ENCODE peak calls at places on chromosomes 2 and 18, in ten cellular contexts. I is thyroid gland, O is GM23338, D is keratinocyte, P is astrocyte, N is GM12878, K is sigmoid colon, B is stomach, Y is heart right ventricle, F is tibial artery. W is an unnamed sample. For H3K4me1, the result is how much of the 10 kb centered on the place peaks cover.

GRCh38 chr18:36544036-36544725 is 246.7 kb downstream of the FHOD3 start:
- DNase-seq in P (peak), K (no peak), B (no peak), N (no peak), F (peak), I (peak), D (peak), Y (peak), O (no peak), W (peak)

GRCh38 chr2:47675196-47675825 is 107.6 kb upstream of the MSH6 start:
- DNase-seq in N (no peak), Y (no peak), D (no peak), F (no peak), K (no peak), P (no peak), B (no peak), O (no peak), I (no peak), W (no peak)

GRCh38 chr2:192828175-192828574 is 633.4 kb upstream of the TMEFF2 start:
- DNase-seq in B (no peak), F (no peak), O (no peak), Y (no peak), D (no peak), I (no peak), N (no peak), K (no peak), P (no peak), W (no peak)

GRCh38 chr2:205659922-205660321 is 22.4 kb upstream of the NRP2 start:
- DNase-seq in I (no peak), P (no peak), K (no peak), Y (no peak), F (no peak), N (no peak), B (no peak), D (no peak), O (no peak), W (no peak)

GRCh38 chr2:107728586-107728985 is 98.1 kb upstream of the RGPD4 start:
- DNase-seq in N (no peak), P (no peak), O (no peak), Y (no peak), D (no peak), F (no peak), K (no peak), B (no peak), I (no peak), W (no peak)

GRCh38 chr2:157192445-157193423 is 64.8 kb upstream of the GALNT5 start:
- DNase-seq in Y (no peak), O (no peak), K (no peak), F (no peak), D (no peak), N (no peak), I (no peak), P (no peak), B (no peak), W (no peak)

GRCh38 chr2:191927319-191927867 is 80.5 kb upstream of the CAVIN2 start:
- DNase-seq in P (peak), O (peak), Y (no peak), B (peak), K (peak), D (no peak), N (no peak), I (peak), F (no peak), W (no peak)

GRCh38 chr2:234753701-234754100 is 198.1 kb upstream of the SH3BP4 start:
- DNase-seq in N (no peak), I (no peak), K (no peak), F (no peak), B (no peak), P (no peak), O (no peak), Y (no peak), D (no peak), W (no peak)

GRCh38 chr2:116917196-116917595 is 897.3 kb upstream of the DDX18 start:
- DNase-seq in Y (no peak), I (no peak), B (no peak), D (no peak), N (no peak), K (no peak), F (no peak), O (no peak), P (no peak), W (no peak)

GRCh38 chr2:23092831-23093230 is 292.1 kb upstream of the KLHL29 start:
- DNase-seq in P (no peak), Y (no peak), I (no peak), D (no peak), K (no peak), F (no peak), O (peak), N (no peak), B (no peak), W (no peak)

GRCh38 chr2:45302011-45302325 is 292.7 kb upstream of the SIX2 start:
- DNase-seq in P (no peak), F (no peak), D (no peak), I (peak), K (no peak), B (no peak), O (no peak), Y (no peak), N (no peak), W (no peak)

GRCh38 chr2:210654091-210654490 is 97.7 kb downstream of the CPS1 start:
- DNase-seq in F (no peak), D (no peak), P (no peak), N (no peak), O (no peak), I (no peak), K (no peak), B (no peak), Y (no peak), W (no peak)

GRCh38 chr2:60880633-60880987 is 764 bp upstream of the REL start:
- DNase-seq in P (peak), D (no peak), I (no peak), N (no peak), O (no peak), F (no peak), B (no peak), K (no peak), Y (no peak), W (no peak)

GRCh38 chr18:73007195-73007934 is 139.6 kb upstream of the NETO1 start:
- DNase-seq in O (no peak), F (no peak), N (peak), D (peak), K (no peak), P (peak), Y (no peak), B (no peak), I (no peak), W (no peak)

GRCh38 chr2:158740127-158740526 is 55.0 kb upstream of the DAPL1 start:
- DNase-seq in P (peak), B (no peak), O (no peak), K (no peak), I (no peak), D (no peak), Y (no peak), F (no peak), N (no peak), W (no peak)

GRCh38 chr2:159873136-159873728 is 75.2 kb upstream of the CD302 start:
- DNase-seq in F (no peak), D (no peak), P (no peak), O (peak), B (no peak), I (no peak), N (no peak), Y (no peak), K (no peak), W (no peak)

GRCh38 chr2:195318440-195319111 is 338.4 kb upstream of the SLC39A10 start:
- DNase-seq in O (peak), I (peak), D (no peak), B (no peak), Y (no peak), K (no peak), N (no peak), P (peak), F (no peak), W (no peak)

GRCh38 chr2:242085941-242086621 is 216.6 kb downstream of the RTP5 start:
- DNase-seq in K (peak), B (peak), F (peak), Y (peak), D (no peak), N (peak), I (no peak), O (no peak), P (no peak), W (no peak)

GRCh38 chr2:204885747-204886146 is 340.5 kb downstream of the PARD3B start:
- DNase-seq in I (no peak), O (peak), D (no peak), Y (no peak), F (no peak), N (no peak), P (no peak), K (no peak), B (no peak), W (no peak)

GRCh38 chr2:96195410-96196071 is 13.1 kb downstream of the STARD7 start:
- DNase-seq in B (no peak), I (no peak), P (peak), O (no peak), F (no peak), N (no peak), K (no peak), Y (no peak), D (no peak), W (no peak)

GRCh38 chr2:27502149-27502548 is 5.5 kb downstream of the GCKR start:
- DNase-seq in K (no peak), D (no peak), I (no peak), F (no peak), Y (no peak), N (no peak), O (no peak), P (peak), B (no peak), W (no peak)

GRCh38 chr2:233832869-233833812 is 21.2 kb downstream of the HJURP start:
- DNase-seq in P (peak), Y (no peak), I (no peak), O (peak), F (peak), N (no peak), D (no peak), B (peak), K (peak), W (no peak)

GRCh38 chr2:160351978-160352377 is 141.6 kb downstream of the RBMS1 start:
- DNase-seq in K (no peak), D (no peak), I (no peak), O (no peak), N (no peak), Y (no peak), F (no peak), P (peak), B (no peak), W (no peak)

GRCh38 chr2:115771516-115771915 is 1329.1 kb downstream of the DPP10 start:
- DNase-seq in F (no peak), P (no peak), D (no peak), K (no peak), Y (peak), I (no peak), N (no peak), B (no peak), O (no peak), W (no peak)

GRCh38 chr2:133532919-133533318 is 35.3 kb downstream of the NCKAP5 start:
- DNase-seq in Y (no peak), K (no peak), P (peak), I (no peak), F (no peak), D (peak), O (no peak), B (no peak), N (no peak), W (no peak)

GRCh38 chr18:77138270-77138669 is 5.7 kb upstream of the MBP start:
- DNase-seq in D (no peak), Y (no peak), F (no peak), K (no peak), I (peak), O (no peak), P (no peak), N (no peak), B (peak), W (no peak)

GRCh38 chr18:58168221-58168620 is 124.2 kb downstream of the NEDD4L start:
- DNase-seq in P (peak), I (no peak), F (no peak), Y (no peak), N (no peak), K (no peak), O (no peak), D (no peak), B (no peak), W (no peak)

GRCh38 chr2:158214431-158214830 is 112.8 kb downstream of the UPP2 start:
- DNase-seq in D (no peak), K (no peak), N (no peak), P (peak), B (no peak), F (no peak), O (no peak), Y (no peak), I (no peak), W (no peak)

GRCh38 chr2:116809074-116809473 is 1005.4 kb upstream of the DDX18 start:
- DNase-seq in K (no peak), F (no peak), N (no peak), P (no peak), O (no peak), B (no peak), I (no peak), D (no peak), Y (no peak), W (no peak)

GRCh38 chr18:35162995-35163394 is 77.8 kb upstream of the ZNF397 start:
- DNase-seq in D (no peak), O (no peak), K (no peak), F (no peak), N (no peak), Y (no peak), I (no peak), P (no peak), B (no peak), W (no peak)

GRCh38 chr2:240277807-240278522 is 137.5 kb upstream of the OTOS start:
- DNase-seq in D (no peak), F (no peak), P (no peak), O (no peak), K (no peak), N (no peak), Y (no peak), B (no peak), I (peak), W (no peak)

GRCh38 chr18:24342347-24342746 is 55.3 kb downstream of the OSBPL1A start:
- DNase-seq in I (no peak), Y (no peak), F (no peak), K (no peak), B (no peak), O (no peak), N (no peak), P (no peak), D (no peak), W (no peak)

DNA sequence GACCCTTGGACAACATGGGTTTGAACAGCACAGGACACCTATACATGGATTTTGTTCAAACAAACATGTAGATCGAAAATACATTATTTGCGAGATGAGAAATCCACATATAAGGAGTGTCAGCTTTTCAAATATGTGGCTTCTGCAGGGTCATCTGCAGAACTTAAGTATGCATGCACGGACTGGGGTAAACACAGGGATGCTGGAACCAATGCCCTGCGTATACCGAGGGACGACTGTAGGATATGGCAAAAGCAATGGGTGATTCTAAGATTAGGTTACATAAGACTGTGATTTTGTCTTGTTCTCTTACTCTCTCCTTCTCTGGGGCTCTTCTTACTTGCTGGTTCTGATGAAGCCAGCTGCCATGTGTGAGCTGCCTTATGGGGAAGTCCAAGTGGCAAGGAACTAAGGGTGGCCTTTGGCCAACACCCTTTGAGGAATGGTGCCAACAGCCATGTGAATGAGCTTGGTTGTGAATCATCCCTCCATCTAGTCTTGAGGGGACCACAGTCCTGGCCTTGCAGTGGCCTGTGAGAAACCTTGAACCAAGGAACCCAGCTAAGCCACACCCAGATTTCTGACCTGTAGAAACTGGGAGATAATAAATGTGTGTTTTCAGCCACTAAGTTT is 66.5 kb downstream of the EVA1A start:
- DNase-seq in K (no peak), Y (no peak), B (no peak), I (no peak), O (no peak), F (no peak), D (no peak), P (no peak), N (no peak), W (no peak)
- H3K27ac ChIP-seq in K (no peak), Y (no peak), B (no peak), I (no peak), O (no peak), F (no peak), D (no peak), P (no peak), N (no peak), W (no peak)

GRCh38 chr2:41836944-41837343 is 210.9 kb upstream of the PKDCC start:
- DNase-seq in I (peak), O (peak), Y (no peak), P (peak), D (no peak), B (peak), F (no peak), K (no peak), N (no peak), W (no peak)

GRCh38 chr2:41837610-41838009 is 210.2 kb upstream of the PKDCC start:
- DNase-seq in I (no peak), Y (no peak), B (no peak), D (no peak), K (no peak), P (no peak), N (no peak), O (no peak), F (no peak), W (no peak)

GRCh38 chr2:41840702-41841551 is 206.9 kb upstream of the PKDCC start:
- DNase-seq in Y (peak), P (peak), N (peak), I (peak), O (peak), K (peak), D (peak), F (peak), B (peak), W (peak)
- TF ChIP-seq CTCF in Y (peak), P (peak), N (peak), I (peak), O (peak), K (peak), D (peak), F (peak), B (peak), W (peak)

DNA sequence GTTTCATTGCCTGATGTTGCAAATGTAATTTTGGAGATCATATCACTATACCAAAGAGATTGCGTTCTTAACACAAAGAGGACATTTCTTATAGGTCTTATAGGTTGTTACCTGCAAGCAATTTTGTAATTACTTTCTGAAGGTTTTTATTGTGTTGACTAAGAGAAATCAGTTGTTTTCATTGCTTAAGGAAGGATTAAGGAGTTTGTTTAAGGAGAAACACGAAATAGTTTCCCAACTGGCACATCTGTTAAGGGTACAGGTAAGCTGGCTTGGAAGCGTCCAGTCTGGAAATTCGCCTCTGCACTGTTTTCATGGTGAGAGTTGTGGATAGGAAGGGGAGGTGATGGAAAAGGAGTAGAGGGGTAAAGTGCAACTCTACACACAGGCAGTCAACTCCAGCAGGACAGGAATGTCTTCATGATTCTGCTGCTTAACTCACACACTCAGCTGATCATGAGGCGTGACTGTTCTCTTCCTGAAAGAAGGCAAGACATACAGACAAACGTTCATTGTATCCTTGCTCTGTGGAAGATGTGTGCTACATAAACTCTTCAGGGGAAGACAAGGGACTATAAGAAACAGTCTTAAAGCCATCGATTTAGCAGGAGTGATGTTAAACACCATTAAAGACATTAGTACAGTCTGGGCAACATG is 61.4 kb upstream of the ACSL3 start:
- DNase-seq in O (no peak), P (no peak), I (peak), N (no peak), K (no peak), B (no peak), Y (no peak), D (no peak), F (no peak), W (no peak)
- H3K4me1 ChIP-seq in O (under half), P (under half), I (under half), N (under half), K (under half), B (under half), Y (under half), D (under half), F (under half), W (under half)

GRCh38 chr2:6993230-6993640 is 76.0 kb downstream of the RNF144A start:
- DNase-seq in I (peak), K (no peak), D (no peak), Y (peak), P (no peak), F (peak), B (no peak), N (no peak), O (no peak), W (no peak)
- H3K27ac ChIP-seq in I (peak), K (peak), D (no peak), Y (peak), P (no peak), F (peak), B (peak), N (no peak), O (no peak), W (peak)

GRCh38 chr18:10518595-10519273 is 7.1 kb upstream of the NAPG start:
- DNase-seq in B (peak), F (peak), K (peak), N (no peak), P (no peak), O (no peak), D (no peak), I (peak), Y (peak), W (no peak)
- TF ChIP-seq CTCF in B (peak), F (peak), K (peak), N (peak), P (no peak), O (no peak), D (no peak), I (no peak), Y (peak), W (peak)